ENCODE peak calls at places on chromosome 22, in five cellular contexts. O, I, B, L and Q are unnamed samples.

GRCh38 chr22:45226681-45227186 is 14.0 kb downstream of the KIAA0930 start:
- DNase-seq in O (no peak), I (peak; percentile 43), B (no peak), L (no peak), Q (no peak)

GRCh38 chr22:22603470-22603947 is 40.9 kb upstream of the GGTLC2 start:
- DNase-seq in O (no peak), I (no peak), B (no peak), L (no peak), Q (no peak)

GRCh38 chr22:47748887-47749286 is 986.4 kb downstream of the TBC1D22A start:
- DNase-seq in O (no peak), I (no peak), B (no peak), L (no peak), Q (no peak)

GRCh38 chr22:29032584-29032983 is 29.0 kb downstream of the C22orf31 start:
- DNase-seq in O (peak; percentile 12), I (no peak), B (no peak), L (no peak), Q (no peak)

GRCh38 chr22:32814289-32814865 is 12.9 kb downstream of the TIMP3 start:
- DNase-seq in O (no peak), I (no peak), B (no peak), L (no peak), Q (no peak)

GRCh38 chr22:30889268-30889995 is 79.1 kb downstream of the MORC2 start:
- DNase-seq in O (no peak), I (no peak), B (peak; percentile 43), L (no peak), Q (no peak)

GRCh38 chr22:49327411-49327810 is 500.3 kb downstream of the BRD1 start:
- DNase-seq in O (no peak), I (no peak), B (no peak), L (no peak), Q (no peak)

GRCh38 chr22:40560551-40560950 is 76.0 kb downstream of the MRTFA start:
- DNase-seq in O (no peak), I (peak; percentile 33), B (no peak), L (no peak), Q (no peak)

GRCh38 chr22:50343541-50343935 is 411 bp downstream of the PPP6R2 start:
- DNase-seq in O (no peak), I (no peak), B (no peak), L (no peak), Q (no peak)

GRCh38 chr22:25049770-25050169 is 97.3 kb downstream of the KIAA1671 start:
- DNase-seq in O (no peak), I (no peak), B (no peak), L (no peak), Q (no peak)

GRCh38 chr22:41415554-41415953 is 31.0 kb downstream of the TOB2 start:
- DNase-seq in O (no peak), I (no peak), B (no peak), L (no peak), Q (no peak)

GRCh38 chr22:35684270-35684700 is 33.4 kb upstream of the APOL5 start:
- DNase-seq in O (no peak), I (peak; percentile 79), B (no peak), L (no peak), Q (no peak)

GRCh38 chr22:17043521-17043920 is 35.5 kb upstream of the GAB4 start:
- DNase-seq in O (no peak), I (no peak), B (no peak), L (no peak), Q (no peak)
- H3K4me3 ChIP-seq in O (no peak overlapping the region), I (no peak overlapping the region), B (no peak overlapping the region), L (no peak overlapping the region), Q (no peak overlapping the region)

GRCh38 chr22:27476729-27477128 is 324.8 kb downstream of the MN1 start:
- DNase-seq in O (no peak), I (no peak), B (no peak), L (no peak), Q (no peak)
- H3K4me1 ChIP-seq in O (no peaks in the 10 kb centered on the region), I (peaks cover 16% of the 10 kb centered on the region), B (peaks cover 8% of the 10 kb centered on the region), L (no peaks in the 10 kb centered on the region), Q (no peaks in the 10 kb centered on the region)

DNA sequence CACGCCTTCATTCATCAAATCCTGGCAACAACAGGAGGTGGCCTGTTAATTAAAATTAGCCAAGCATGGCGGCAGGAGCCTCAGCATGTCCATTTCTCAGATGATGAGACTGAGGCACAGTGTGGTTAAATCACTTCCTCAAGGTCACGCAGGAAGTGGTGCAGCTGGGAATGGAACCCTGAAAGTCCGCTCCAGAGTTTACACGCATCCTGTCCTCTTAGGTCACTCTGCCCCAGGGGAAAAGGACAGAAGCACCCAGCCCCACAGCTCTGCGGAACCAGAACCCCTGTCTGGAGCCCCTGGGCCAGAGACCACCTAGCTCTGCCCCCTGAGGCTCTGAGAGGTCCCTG is 19.6 kb downstream of the RPL3 start:
- DNase-seq in O (no peak), I (no peak), B (no peak), L (no peak), Q (no peak)
- H3K36me3 ChIP-seq in O (no peaks in the 10 kb centered on the region), I (no peaks in the 10 kb centered on the region), B (no peaks in the 10 kb centered on the region), L (no peaks in the 10 kb centered on the region), Q (no peaks in the 10 kb centered on the region)

GRCh38 chr22:19801340-19802000 is 40.9 kb downstream of the TBX1 start:
- DNase-seq in O (no peak), I (no peak), B (no peak), L (no peak), Q (no peak)

GRCh38 chr22:19802881-19803735 is 42.5 kb downstream of the TBX1 start:
- DNase-seq in O (no peak), I (no peak), B (no peak), L (no peak), Q (no peak)

GRCh38 chr22:19802001-19802880 is 41.7 kb downstream of the TBX1 start:
- DNase-seq in O (no peak), I (no peak), B (no peak), L (no peak), Q (no peak)

GRCh38 chr22:19805821-19806212 is 45.2 kb downstream of the TBX1 start:
- DNase-seq in O (no peak), I (no peak), B (no peak), L (no peak), Q (no peak)

GRCh38 chr22:19803736-19804267 is 43.2 kb downstream of the TBX1 start:
- DNase-seq in O (no peak), I (no peak), B (no peak), L (no peak), Q (no peak)
- H3K4me3 ChIP-seq in O (no peak overlapping the region), I (no peak overlapping the region), B (no peak overlapping the region), L (no peak overlapping the region), Q (no peak overlapping the region)

GRCh38 chr22:37553725-37554124 is 6.6 kb upstream of the CDC42EP1 start:
- DNase-seq in O (no peak), I (no peak), B (no peak), L (no peak), Q (no peak)

GRCh38 chr22:37555029-37555428 is 5.3 kb upstream of the CDC42EP1 start:
- DNase-seq in O (no peak), I (no peak), B (no peak), L (no peak), Q (no peak)

GRCh38 chr22:37551981-37552380 is 8.3 kb upstream of the CDC42EP1 start:
- DNase-seq in O (no peak), I (no peak), B (no peak), L (no peak), Q (no peak)

GRCh38 chr22:37549704-37550059 is 10.6 kb upstream of the CDC42EP1 start:
- DNase-seq in O (peak; percentile 89), I (peak; percentile 79), B (peak; percentile 90), L (no peak), Q (no peak)

DNA sequence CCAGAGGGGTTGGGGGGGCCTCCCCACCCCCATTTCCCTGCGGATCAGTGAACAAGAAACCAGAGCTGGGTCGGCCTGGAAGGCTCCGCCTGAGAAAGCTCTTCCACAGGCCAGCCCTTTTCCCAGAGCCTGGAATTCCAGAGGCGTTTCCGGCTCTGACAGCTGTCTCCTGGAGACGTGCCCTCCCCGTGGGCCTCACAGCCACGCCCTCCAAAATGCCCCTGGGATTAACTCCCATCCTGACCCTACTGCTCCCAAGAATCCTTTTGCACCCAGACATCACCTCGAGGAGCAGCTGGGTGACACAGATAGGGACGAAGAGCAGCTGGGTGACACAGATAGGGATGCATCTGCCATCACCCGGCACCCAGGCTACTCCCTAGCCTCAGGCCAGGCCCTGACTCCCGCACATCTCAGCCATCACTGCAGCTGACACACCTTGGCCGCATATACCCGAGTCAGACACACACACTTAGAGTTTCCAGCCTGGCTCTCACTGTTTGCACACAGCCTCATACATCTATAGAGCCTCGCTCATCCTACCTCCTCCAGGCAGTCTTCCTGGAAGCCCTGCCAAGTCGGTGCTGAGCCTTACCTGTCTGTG is 7.6 kb upstream of the CDC42EP1 start:
- DNase-seq in O (no peak), I (peak; percentile 80), B (no peak), L (no peak), Q (no peak)
- H3K4me1 ChIP-seq in O (peaks cover 34% of the 10 kb centered on the region), I (peaks cover 26% of the 10 kb centered on the region), B (peaks cover 61% of the 10 kb centered on the region), L (no peaks in the 10 kb centered on the region), Q (no peaks in the 10 kb centered on the region)

DNA sequence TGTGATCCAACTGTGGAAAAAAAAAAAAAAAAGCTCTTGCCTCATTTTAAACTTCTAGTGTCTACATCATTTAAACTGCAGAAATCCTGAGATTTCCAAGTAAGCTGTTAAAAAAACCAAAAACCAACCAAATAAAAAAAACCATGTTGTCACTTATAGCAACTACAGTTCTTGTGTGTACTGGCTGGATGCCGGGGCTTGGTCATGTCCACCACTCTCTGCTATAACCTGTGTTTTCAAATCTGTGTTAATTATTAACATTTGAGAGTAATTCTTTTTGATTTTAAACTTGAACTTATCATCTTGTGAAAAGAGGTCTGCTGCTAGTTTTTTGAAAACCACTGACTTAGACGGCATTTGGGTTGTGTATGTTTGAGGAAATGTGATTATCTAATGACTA is 32.2 kb upstream of the BID start:
- DNase-seq in O (peak; percentile 33), I (no peak), B (no peak), L (no peak), Q (no peak)
- H3K36me3 ChIP-seq in O (no peaks in the 10 kb centered on the region), I (peaks cover 24% of the 10 kb centered on the region), B (peaks cover 82% of the 10 kb centered on the region), L (peaks cover 45% of the 10 kb centered on the region), Q (no peaks in the 10 kb centered on the region)

GRCh38 chr22:20230777-20231420 is 37.2 kb downstream of the RTN4R start:
- DNase-seq in O (no peak), I (no peak), B (no peak), L (no peak), Q (no peak)
- H3K4me3 ChIP-seq in O (no peak overlapping the region), I (no peak overlapping the region), B (no peak overlapping the region), L (no peak overlapping the region), Q (no peak overlapping the region)

GRCh38 chr22:43378011-43378704 is 33.7 kb upstream of the MPPED1 start:
- DNase-seq in O (peak; percentile 69), I (peak; percentile 65), B (no peak), L (no peak), Q (no peak)
- H3K4me1 ChIP-seq in O (peaks cover 28% of the 10 kb centered on the region), I (peaks cover 22% of the 10 kb centered on the region), B (peaks cover 25% of the 10 kb centered on the region), L (peaks cover 24% of the 10 kb centered on the region), Q (peaks cover 22% of the 10 kb centered on the region)